ENCODE peak calls at places on chromosome 2, in ten cellular contexts. One of them, this sample, is unnamed. For H3K36me3, the result is how much of the 10 kb centered on the place peaks cover.

GRCh38 chr2:178157574-178157973 is 36.7 kb upstream of the OSBPL6 start:
- DNase-seq in kidney epithelial cell: peak
- DNase-seq in left ventricle myocardium inferior: no peak
- DNase-seq in OCI-LY7: no peak
- DNase-seq in endothelial cell of umbilical vein: no peak
- DNase-seq in vagina: no peak
- DNase-seq in K562: no peak
- DNase-seq in esophagus squamous epithelium: no peak
- DNase-seq in fibroblast of lung: no peak
- DNase-seq in lower lobe of right lung: no peak
- DNase-seq in this sample: no peak

GRCh38 chr2:70551156-70551555 is 2.5 kb downstream of the TGFA start:
- DNase-seq in vagina: no peak
- DNase-seq in endothelial cell of umbilical vein: no peak
- DNase-seq in kidney epithelial cell: no peak
- DNase-seq in K562: no peak
- DNase-seq in lower lobe of right lung: no peak
- DNase-seq in fibroblast of lung: no peak
- DNase-seq in OCI-LY7: no peak
- DNase-seq in esophagus squamous epithelium: no peak
- DNase-seq in left ventricle myocardium inferior: no peak
- DNase-seq in this sample: no peak

GRCh38 chr2:224545884-224546644 is 39.1 kb downstream of the CUL3 start:
- DNase-seq in fibroblast of lung: peak
- DNase-seq in esophagus squamous epithelium: no peak
- DNase-seq in OCI-LY7: no peak
- DNase-seq in vagina: no peak
- DNase-seq in kidney epithelial cell: no peak
- DNase-seq in endothelial cell of umbilical vein: no peak
- DNase-seq in lower lobe of right lung: no peak
- DNase-seq in left ventricle myocardium inferior: no peak
- DNase-seq in K562: peak
- DNase-seq in this sample: no peak

GRCh38 chr2:127455566-127456493 is 37.6 kb downstream of the PROC start:
- DNase-seq in kidney epithelial cell: no peak
- DNase-seq in K562: no peak
- DNase-seq in endothelial cell of umbilical vein: no peak
- DNase-seq in fibroblast of lung: no peak
- DNase-seq in left ventricle myocardium inferior: no peak
- DNase-seq in esophagus squamous epithelium: no peak
- DNase-seq in lower lobe of right lung: no peak
- DNase-seq in vagina: no peak
- DNase-seq in OCI-LY7: no peak
- DNase-seq in this sample: no peak

GRCh38 chr2:121095257-121096080 is 189.5 kb downstream of the TFCP2L1 start:
- DNase-seq in endothelial cell of umbilical vein: peak
- DNase-seq in esophagus squamous epithelium: no peak
- DNase-seq in K562: peak
- DNase-seq in fibroblast of lung: peak
- DNase-seq in lower lobe of right lung: peak
- DNase-seq in left ventricle myocardium inferior: peak
- DNase-seq in OCI-LY7: no peak
- DNase-seq in vagina: no peak
- DNase-seq in kidney epithelial cell: no peak
- DNase-seq in this sample: no peak

GRCh38 chr2:1511455-1511854 is 98.2 kb downstream of the TPO start:
- DNase-seq in fibroblast of lung: no peak
- DNase-seq in vagina: no peak
- DNase-seq in K562: no peak
- DNase-seq in OCI-LY7: no peak
- DNase-seq in kidney epithelial cell: no peak
- DNase-seq in esophagus squamous epithelium: no peak
- DNase-seq in left ventricle myocardium inferior: no peak
- DNase-seq in endothelial cell of umbilical vein: no peak
- DNase-seq in lower lobe of right lung: no peak
- DNase-seq in this sample: no peak

GRCh38 chr2:96964221-96964905 is 22.0 kb downstream of the FAM178B start:
- DNase-seq in lower lobe of right lung: no peak
- DNase-seq in fibroblast of lung: no peak
- DNase-seq in endothelial cell of umbilical vein: no peak
- DNase-seq in K562: no peak
- DNase-seq in OCI-LY7: no peak
- DNase-seq in vagina: no peak
- DNase-seq in kidney epithelial cell: no peak
- DNase-seq in left ventricle myocardium inferior: no peak
- DNase-seq in esophagus squamous epithelium: no peak
- DNase-seq in this sample: no peak

GRCh38 chr2:42218712-42219111 is 49.6 kb downstream of the EML4 start:
- DNase-seq in OCI-LY7: no peak
- DNase-seq in lower lobe of right lung: no peak
- DNase-seq in fibroblast of lung: no peak
- DNase-seq in esophagus squamous epithelium: no peak
- DNase-seq in K562: no peak
- DNase-seq in endothelial cell of umbilical vein: no peak
- DNase-seq in left ventricle myocardium inferior: no peak
- DNase-seq in vagina: no peak
- DNase-seq in kidney epithelial cell: no peak
- DNase-seq in this sample: no peak

GRCh38 chr2:230899287-230899686 is 25.8 kb downstream of the GPR55 start:
- DNase-seq in kidney epithelial cell: no peak
- DNase-seq in esophagus squamous epithelium: no peak
- DNase-seq in lower lobe of right lung: no peak
- DNase-seq in fibroblast of lung: no peak
- DNase-seq in left ventricle myocardium inferior: no peak
- DNase-seq in K562: no peak
- DNase-seq in endothelial cell of umbilical vein: no peak
- DNase-seq in OCI-LY7: no peak
- DNase-seq in vagina: peak
- DNase-seq in this sample: no peak

GRCh38 chr2:237483018-237483731 is 3.9 kb upstream of the MLPH start:
- DNase-seq in lower lobe of right lung: peak
- DNase-seq in OCI-LY7: no peak
- DNase-seq in kidney epithelial cell: peak
- DNase-seq in esophagus squamous epithelium: no peak
- DNase-seq in vagina: no peak
- DNase-seq in endothelial cell of umbilical vein: peak
- DNase-seq in left ventricle myocardium inferior: no peak
- DNase-seq in fibroblast of lung: peak
- DNase-seq in K562: no peak
- DNase-seq in this sample: no peak

GRCh38 chr2:222959358-222959757 is 92.6 kb upstream of the KCNE4 start:
- DNase-seq in endothelial cell of umbilical vein: no peak
- DNase-seq in vagina: no peak
- DNase-seq in OCI-LY7: no peak
- DNase-seq in kidney epithelial cell: peak
- DNase-seq in lower lobe of right lung: no peak
- DNase-seq in esophagus squamous epithelium: no peak
- DNase-seq in left ventricle myocardium inferior: no peak
- DNase-seq in K562: no peak
- DNase-seq in fibroblast of lung: peak
- DNase-seq in this sample: no peak

GRCh38 chr2:84873350-84873749 is 7.5 kb downstream of the TRABD2A start:
- DNase-seq in kidney epithelial cell: no peak
- DNase-seq in left ventricle myocardium inferior: no peak
- DNase-seq in esophagus squamous epithelium: no peak
- DNase-seq in K562: no peak
- DNase-seq in vagina: no peak
- DNase-seq in endothelial cell of umbilical vein: no peak
- DNase-seq in fibroblast of lung: no peak
- DNase-seq in lower lobe of right lung: no peak
- DNase-seq in OCI-LY7: no peak
- DNase-seq in this sample: no peak

GRCh38 chr2:35783723-35784122 is 571.9 kb upstream of the CRIM1 start:
- DNase-seq in vagina: no peak
- DNase-seq in left ventricle myocardium inferior: no peak
- DNase-seq in kidney epithelial cell: no peak
- DNase-seq in fibroblast of lung: peak
- DNase-seq in esophagus squamous epithelium: no peak
- DNase-seq in lower lobe of right lung: no peak
- DNase-seq in K562: no peak
- DNase-seq in OCI-LY7: no peak
- DNase-seq in endothelial cell of umbilical vein: no peak
- DNase-seq in this sample: no peak

DNA sequence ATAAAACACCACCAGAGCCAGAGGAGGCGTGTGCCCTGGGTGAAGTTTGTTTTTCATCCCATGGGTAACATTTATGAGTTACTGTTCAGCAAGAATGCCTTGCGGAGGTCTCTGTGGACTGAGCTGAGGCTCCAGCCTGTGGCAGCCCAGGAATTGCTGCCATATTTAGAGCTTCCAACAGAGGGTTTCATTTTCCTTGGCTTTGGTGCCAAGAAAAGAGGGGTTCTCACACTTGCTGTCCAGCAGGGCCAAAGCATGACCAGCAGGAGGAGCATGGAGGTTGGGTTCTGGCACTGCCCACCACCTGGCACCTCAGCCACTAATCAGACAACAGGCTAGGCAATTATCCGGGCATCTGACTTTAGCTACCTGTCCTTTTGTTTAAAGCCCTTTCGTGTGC is 36.7 kb downstream of the EPAS1 start:
- DNase-seq in endothelial cell of umbilical vein: peak
- DNase-seq in OCI-LY7: no peak
- DNase-seq in fibroblast of lung: no peak
- DNase-seq in lower lobe of right lung: no peak
- DNase-seq in K562: no peak
- DNase-seq in esophagus squamous epithelium: no peak
- DNase-seq in vagina: no peak
- DNase-seq in left ventricle myocardium inferior: no peak
- DNase-seq in kidney epithelial cell: no peak
- DNase-seq in this sample: no peak
- TF ChIP-seq CTCF in endothelial cell of umbilical vein: peak
- TF ChIP-seq CTCF in OCI-LY7: no peak
- TF ChIP-seq CTCF in fibroblast of lung: no peak
- TF ChIP-seq CTCF in lower lobe of right lung: peak
- TF ChIP-seq CTCF in K562: peak
- TF ChIP-seq CTCF in esophagus squamous epithelium: no peak
- TF ChIP-seq CTCF in vagina: no peak
- TF ChIP-seq CTCF in left ventricle myocardium inferior: peak
- TF ChIP-seq CTCF in kidney epithelial cell: peak
- TF ChIP-seq CTCF in this sample: no peak

DNA sequence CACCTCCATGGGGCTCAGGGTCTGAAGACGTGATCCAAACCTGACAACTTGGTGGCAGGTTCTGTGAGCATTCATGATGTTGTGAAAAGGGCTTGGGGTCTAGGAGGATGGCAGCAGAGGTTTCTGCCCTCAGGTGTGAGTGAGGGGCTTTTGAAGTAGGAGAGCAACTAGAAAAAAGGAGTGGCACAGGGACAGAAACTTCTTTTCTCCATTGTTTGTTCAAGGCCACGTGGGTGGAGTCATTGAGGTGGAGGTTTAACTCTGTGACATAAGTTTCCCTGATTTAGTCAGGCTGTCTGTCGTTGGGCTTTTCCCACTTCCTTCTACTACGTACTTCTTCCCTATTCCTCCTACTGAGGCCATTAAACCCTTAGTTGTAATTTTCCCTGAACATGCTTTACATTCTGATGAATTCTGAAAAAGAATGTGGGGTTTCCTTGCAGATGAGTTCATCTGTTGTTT is 13.1 kb downstream of the CFLAR start:
- DNase-seq in endothelial cell of umbilical vein: peak
- DNase-seq in vagina: no peak
- DNase-seq in K562: peak
- DNase-seq in lower lobe of right lung: no peak
- DNase-seq in left ventricle myocardium inferior: no peak
- DNase-seq in kidney epithelial cell: no peak
- DNase-seq in fibroblast of lung: peak
- DNase-seq in OCI-LY7: peak
- DNase-seq in esophagus squamous epithelium: no peak
- DNase-seq in this sample: no peak
- H3K4me3 ChIP-seq in endothelial cell of umbilical vein: no peak
- H3K4me3 ChIP-seq in vagina: no peak
- H3K4me3 ChIP-seq in K562: peak
- H3K4me3 ChIP-seq in lower lobe of right lung: peak
- H3K4me3 ChIP-seq in left ventricle myocardium inferior: peak
- H3K4me3 ChIP-seq in kidney epithelial cell: no peak
- H3K4me3 ChIP-seq in fibroblast of lung: no peak
- H3K4me3 ChIP-seq in OCI-LY7: peak
- H3K4me3 ChIP-seq in esophagus squamous epithelium: peak
- H3K4me3 ChIP-seq in this sample: peak

GRCh38 chr2:33588246-33588645 is 10.9 kb downstream of the FAM98A start:
- DNase-seq in lower lobe of right lung: no peak
- DNase-seq in kidney epithelial cell: no peak
- DNase-seq in K562: no peak
- DNase-seq in endothelial cell of umbilical vein: no peak
- DNase-seq in esophagus squamous epithelium: no peak
- DNase-seq in left ventricle myocardium inferior: no peak
- DNase-seq in OCI-LY7: no peak
- DNase-seq in fibroblast of lung: no peak
- DNase-seq in vagina: no peak
- DNase-seq in this sample: no peak

GRCh38 chr2:33581857-33582256 is 17.2 kb downstream of the FAM98A start:
- DNase-seq in esophagus squamous epithelium: no peak
- DNase-seq in vagina: no peak
- DNase-seq in kidney epithelial cell: no peak
- DNase-seq in K562: no peak
- DNase-seq in lower lobe of right lung: no peak
- DNase-seq in left ventricle myocardium inferior: no peak
- DNase-seq in OCI-LY7: no peak
- DNase-seq in endothelial cell of umbilical vein: no peak
- DNase-seq in fibroblast of lung: no peak
- DNase-seq in this sample: no peak

GRCh38 chr2:33577660-33578059 is 21.4 kb downstream of the FAM98A start:
- DNase-seq in endothelial cell of umbilical vein: no peak
- DNase-seq in esophagus squamous epithelium: no peak
- DNase-seq in kidney epithelial cell: no peak
- DNase-seq in OCI-LY7: no peak
- DNase-seq in K562: no peak
- DNase-seq in fibroblast of lung: peak
- DNase-seq in left ventricle myocardium inferior: no peak
- DNase-seq in lower lobe of right lung: no peak
- DNase-seq in vagina: no peak
- DNase-seq in this sample: no peak

GRCh38 chr2:33579226-33579625 is 19.9 kb downstream of the FAM98A start:
- DNase-seq in vagina: no peak
- DNase-seq in endothelial cell of umbilical vein: no peak
- DNase-seq in OCI-LY7: no peak
- DNase-seq in lower lobe of right lung: no peak
- DNase-seq in esophagus squamous epithelium: no peak
- DNase-seq in K562: no peak
- DNase-seq in kidney epithelial cell: no peak
- DNase-seq in fibroblast of lung: no peak
- DNase-seq in left ventricle myocardium inferior: no peak
- DNase-seq in this sample: no peak

GRCh38 chr2:33583194-33583938 is 15.7 kb downstream of the FAM98A start:
- DNase-seq in kidney epithelial cell: no peak
- DNase-seq in endothelial cell of umbilical vein: peak
- DNase-seq in K562: peak
- DNase-seq in fibroblast of lung: no peak
- DNase-seq in left ventricle myocardium inferior: no peak
- DNase-seq in lower lobe of right lung: no peak
- DNase-seq in vagina: no peak
- DNase-seq in OCI-LY7: peak
- DNase-seq in esophagus squamous epithelium: no peak
- DNase-seq in this sample: peak
- H3K36me3 ChIP-seq in kidney epithelial cell: under half
- H3K36me3 ChIP-seq in endothelial cell of umbilical vein: under half
- H3K36me3 ChIP-seq in K562: half or more
- H3K36me3 ChIP-seq in fibroblast of lung: under half
- H3K36me3 ChIP-seq in left ventricle myocardium inferior: under half
- H3K36me3 ChIP-seq in lower lobe of right lung: under half
- H3K36me3 ChIP-seq in vagina: under half
- H3K36me3 ChIP-seq in OCI-LY7: half or more
- H3K36me3 ChIP-seq in esophagus squamous epithelium: under half
- H3K36me3 ChIP-seq in this sample: under half

GRCh38 chr2:27954771-27955384 is 64.3 kb downstream of the BABAM2 start:
- DNase-seq in left ventricle myocardium inferior: no peak
- DNase-seq in fibroblast of lung: peak
- DNase-seq in endothelial cell of umbilical vein: peak
- DNase-seq in lower lobe of right lung: no peak
- DNase-seq in vagina: peak
- DNase-seq in OCI-LY7: peak
- DNase-seq in K562: peak
- DNase-seq in esophagus squamous epithelium: peak
- DNase-seq in kidney epithelial cell: peak
- DNase-seq in this sample: peak
- TF ChIP-seq CTCF in left ventricle myocardium inferior: peak
- TF ChIP-seq CTCF in fibroblast of lung: peak
- TF ChIP-seq CTCF in endothelial cell of umbilical vein: peak
- TF ChIP-seq CTCF in lower lobe of right lung: peak
- TF ChIP-seq CTCF in vagina: peak
- TF ChIP-seq CTCF in OCI-LY7: peak
- TF ChIP-seq CTCF in K562: no peak
- TF ChIP-seq CTCF in esophagus squamous epithelium: no peak
- TF ChIP-seq CTCF in kidney epithelial cell: peak
- TF ChIP-seq CTCF in this sample: no peak

This sample was measured in CD8-positive, alpha-beta T cell.